ENCODE peak calls at places on chromosomes 13 and 19, in seven cellular contexts. R, S, C, E, K, P and D are unnamed samples.

GRCh38 chr13:78137404-78138142 is 218.9 kb upstream of the EDNRB start:
- DNase-seq in P (peak), R (no peak), E (no peak), K (peak), S (no peak), C (no peak), D (no peak)

GRCh38 chr13:110397445-110397844 is 90.4 kb downstream of the COL4A2 start:
- DNase-seq in S (no peak), R (no peak), E (no peak), K (no peak), P (no peak), C (peak), D (no peak)

GRCh38 chr13:19836472-19836871 is 27.0 kb downstream of the ZMYM5 start:
- DNase-seq in P (no peak), R (no peak), K (no peak), C (no peak), E (no peak), S (no peak), D (no peak)

GRCh38 chr19:45931055-45931454 is 16.5 kb upstream of the NANOS2 start:
- DNase-seq in K (no peak), P (no peak), E (no peak), C (no peak), S (no peak), R (no peak), D (no peak)

GRCh38 chr13:36190771-36191170 is 23.6 kb downstream of the SOHLH2 start:
- DNase-seq in E (no peak), P (no peak), S (no peak), C (no peak), K (no peak), R (no peak), D (no peak)

GRCh38 chr19:19911150-19911549 is 10.4 kb downstream of the ZNF93 start:
- DNase-seq in S (no peak), R (no peak), E (no peak), P (no peak), C (no peak), K (no peak), D (no peak)

GRCh38 chr19:20558011-20558410 is 7.6 kb downstream of the ZNF737 start:
- DNase-seq in C (peak), S (no peak), E (no peak), K (no peak), P (no peak), R (no peak), D (no peak)

GRCh38 chr19:34963531-34964406 is at the start of gene ZNF792:
- DNase-seq in E (peak), K (peak), R (no peak), P (peak), S (no peak), C (no peak), D (peak)

GRCh38 chr19:372306-372890 is 27.8 kb upstream of the MIER2 start:
- DNase-seq in C (peak), P (peak), E (no peak), S (no peak), R (no peak), K (no peak), D (no peak)